ENCODE peak calls at places on chromosome 3, in seven cellular contexts. M is ovary, K is stomach, L is breast epithelium, Y is IMR-90, Q is A549, H is sigmoid colon. U is an unnamed sample.

GRCh38 chr3:14885307-14885706 is 62.1 kb upstream of the NR2C2 start:
- DNase-seq in M (no peak), K (peak; percentile 75), L (no peak), Y (no peak), Q (no peak), H (no peak), U (no peak)

GRCh38 chr3:169298247-169298992 is 365.1 kb downstream of the MECOM start:
- DNase-seq in M (no peak), K (no peak), L (no peak), Y (no peak), Q (no peak), H (no peak), U (no peak)

GRCh38 chr3:8345396-8345795 is 156.2 kb upstream of the LMCD1 start:
- DNase-seq in M (no peak), K (no peak), L (no peak), Y (no peak), Q (no peak), H (no peak), U (no peak)

GRCh38 chr3:143697975-143698374 is 150.3 kb downstream of the SLC9A9 start:
- DNase-seq in M (no peak), K (no peak), L (no peak), Y (no peak), Q (peak; percentile 18), H (no peak), U (no peak)

GRCh38 chr3:132703733-132704132 is 18.5 kb downstream of the NPHP3 start:
- DNase-seq in M (no peak), K (no peak), L (no peak), Y (peak; percentile 82), Q (no peak), H (no peak), U (no peak)

GRCh38 chr3:8529197-8529637 is 27.6 kb downstream of the LMCD1 start:
- DNase-seq in M (peak; percentile 70), K (no peak), L (no peak), Y (peak; percentile 73), Q (peak; percentile 34), H (no peak), U (peak; percentile 35)

GRCh38 chr3:23944007-23944760 is 902 bp upstream of the NR1D2 start:
- DNase-seq in M (no peak), K (no peak), L (no peak), Y (no peak), Q (no peak), H (no peak), U (no peak)

GRCh38 chr3:46127503-46127902 is 80.6 kb downstream of the CCR1 start:
- DNase-seq in M (no peak), K (no peak), L (no peak), Y (peak; percentile 87), Q (peak; percentile 13), H (no peak), U (no peak)

GRCh38 chr3:61158152-61158551 is 93.1 kb downstream of the FHIT start:
- DNase-seq in M (no peak), K (no peak), L (no peak), Y (no peak), Q (no peak), H (no peak), U (no peak)

GRCh38 chr3:159669024-159669476 is 319.6 kb upstream of the IL12A start:
- DNase-seq in M (no peak), K (no peak), L (no peak), Y (peak; percentile 85), Q (peak; percentile 93), H (no peak), U (no peak)

GRCh38 chr3:157819415-157819814 is 286.8 kb downstream of the SHOX2 start:
- DNase-seq in M (no peak), K (no peak), L (no peak), Y (no peak), Q (no peak), H (no peak), U (no peak)

GRCh38 chr3:134326760-134327593 is 47.3 kb downstream of the AMOTL2 start:
- DNase-seq in M (peak; percentile 69), K (no peak), L (peak; percentile 45), Y (peak; percentile 97), Q (peak; percentile 94), H (peak; percentile 92), U (peak; percentile 48)

GRCh38 chr3:181838940-181839914 is 127.5 kb downstream of the SOX2 start:
- DNase-seq in M (no peak), K (peak; percentile 36), L (no peak), Y (no peak), Q (peak; percentile 6), H (no peak), U (no peak)

GRCh38 chr3:160006282-160007163 is 17.9 kb downstream of the IL12A start:
- DNase-seq in M (no peak), K (peak; percentile 47), L (no peak), Y (peak; percentile 77), Q (peak; percentile 77), H (peak; percentile 69), U (peak; percentile 47)

GRCh38 chr3:9067352-9067975 is 104.2 kb upstream of the RAD18 start:
- DNase-seq in M (peak; percentile 71), K (peak; percentile 59), L (no peak), Y (peak; percentile 71), Q (peak; percentile 66), H (peak; percentile 67), U (peak; percentile 29)

GRCh38 chr3:114727373-114727772 is 419.7 kb downstream of the ZBTB20 start:
- DNase-seq in M (no peak), K (no peak), L (no peak), Y (no peak), Q (no peak), H (no peak), U (no peak)

GRCh38 chr3:16178628-16178988 is 4.1 kb downstream of the GALNT15 start:
- DNase-seq in M (no peak), K (no peak), L (no peak), Y (no peak), Q (no peak), H (no peak), U (no peak)

GRCh38 chr3:27201435-27201966 is 167.7 kb downstream of the NEK10 start:
- DNase-seq in M (no peak), K (no peak), L (no peak), Y (no peak), Q (no peak), H (no peak), U (no peak)

GRCh38 chr3:53217175-53217574 is 38.6 kb downstream of the TKT start:
- DNase-seq in M (no peak), K (no peak), L (no peak), Y (no peak), Q (no peak), H (no peak), U (no peak)

GRCh38 chr3:65439641-65440040 is 599.1 kb downstream of the MAGI1 start:
- DNase-seq in M (no peak), K (peak; percentile 37), L (peak; percentile 52), Y (peak; percentile 74), Q (peak; percentile 46), H (peak; percentile 71), U (peak; percentile 61)

GRCh38 chr3:140859592-140860336 is 81.9 kb upstream of the SLC25A36 start:
- DNase-seq in M (no peak), K (no peak), L (no peak), Y (no peak), Q (no peak), H (no peak), U (no peak)

GRCh38 chr3:49895791-49896190 is 7.9 kb downstream of the MST1R start:
- DNase-seq in M (no peak), K (no peak), L (no peak), Y (no peak), Q (no peak), H (no peak), U (no peak)

GRCh38 chr3:33313331-33313730 is 36.1 kb downstream of the FBXL2 start:
- DNase-seq in M (no peak), K (no peak), L (no peak), Y (peak; percentile 35), Q (peak; percentile 46), H (no peak), U (no peak)

GRCh38 chr3:107222927-107223326 is 154.3 kb upstream of the CCDC54 start:
- DNase-seq in M (no peak), K (no peak), L (no peak), Y (peak; percentile 88), Q (no peak), H (no peak), U (no peak)

GRCh38 chr3:71127463-71128243 is 455.9 kb downstream of the FOXP1 start:
- DNase-seq in M (no peak), K (no peak), L (no peak), Y (peak; percentile 86), Q (no peak), H (no peak), U (no peak)

GRCh38 chr3:150736316-150736719 is 26.7 kb downstream of the SIAH2 start:
- DNase-seq in M (no peak), K (no peak), L (no peak), Y (no peak), Q (no peak), H (no peak), U (no peak)

GRCh38 chr3:129892857-129893615 is 475 bp downstream of the TMCC1 start:
- DNase-seq in M (peak; percentile 63), K (no peak), L (peak; percentile 55), Y (no peak), Q (no peak), H (peak; percentile 79), U (peak; percentile 82)

GRCh38 chr3:129892486-129892856 is 1.0 kb downstream of the TMCC1 start:
- DNase-seq in M (no peak), K (no peak), L (no peak), Y (no peak), Q (no peak), H (no peak), U (no peak)

GRCh38 chr3:129890891-129891290 is 2.6 kb downstream of the TMCC1 start:
- DNase-seq in M (no peak), K (no peak), L (no peak), Y (no peak), Q (no peak), H (no peak), U (no peak)

GRCh38 chr3:129897026-129897425 is 3.5 kb upstream of the TMCC1 start:
- DNase-seq in M (no peak), K (no peak), L (no peak), Y (no peak), Q (no peak), H (no peak), U (no peak)

GRCh38 chr3:129893616-129894070 is at the start of gene TMCC1:
- DNase-seq in M (peak; percentile 81), K (peak; percentile 93), L (peak; percentile 87), Y (peak; percentile 64), Q (peak; percentile 86), H (peak; percentile 87), U (peak; percentile 90)
- TF ChIP-seq POLR2A in M (no peak), K (no peak), L (no peak), Y (no peak), Q (peak; percentile 43), H (no peak), U (peak; percentile 7)

GRCh38 chr3:62872318-62872717 is 2.9 kb downstream of the CADPS start:
- DNase-seq in M (no peak), K (no peak), L (no peak), Y (no peak), Q (no peak), H (no peak), U (no peak)
- H3K4me1 ChIP-seq in M (peaks cover 7% of the 10 kb centered on the region), K (peaks cover 22% of the 10 kb centered on the region), L (no peaks in the 10 kb centered on the region), Y (no peaks in the 10 kb centered on the region), Q (no peaks in the 10 kb centered on the region), H (no peaks in the 10 kb centered on the region), U (no peaks in the 10 kb centered on the region)

GRCh38 chr3:111748132-111748531 is 110.9 kb upstream of the PHLDB2 start:
- DNase-seq in M (no peak), K (no peak), L (no peak), Y (no peak), Q (no peak), H (no peak), U (no peak)
- H3K27ac ChIP-seq in M (no peak overlapping the region), K (no peak overlapping the region), L (peak overlapping the region; percentile 34), Y (no peak overlapping the region), Q (peak overlapping the region; percentile 52), H (peak overlapping the region; percentile 65), U (no peak overlapping the region)

GRCh38 chr3:42036483-42036823 is 54.7 kb upstream of the TRAK1 start:
- DNase-seq in M (no peak), K (no peak), L (no peak), Y (peak; percentile 97), Q (peak; percentile 62), H (peak; percentile 77), U (peak; percentile 49)
- TF ChIP-seq POLR2A in M (no peak), K (no peak), L (no peak), Y (no peak), Q (no peak), H (no peak), U (peak; percentile 22)